ENCODE peak calls at places on chromosomes 1 and 21, in nine cellular contexts. A, B, Q, H, D, E, S, T and O are unnamed samples.

GRCh38 chr21:38159355-38159754 is 97.4 kb upstream of the KCNJ15 start:
- DNase-seq in Q (peak), H (peak), B (peak), S (no peak), E (peak), A (peak), D (peak), T (no peak), O (peak)

GRCh38 chr1:42431514-42431913 is 24.3 kb downstream of the ZMYND12 start:
- DNase-seq in S (no peak), H (no peak), Q (peak), E (no peak), T (no peak), A (no peak), B (no peak), D (no peak), O (no peak)

GRCh38 chr1:180444522-180444921 is 57.9 kb downstream of the ACBD6 start:
- DNase-seq in B (no peak), Q (no peak), A (no peak), E (no peak), T (no peak), D (no peak), S (no peak), H (no peak), O (no peak)

GRCh38 chr1:22123071-22123390 is 19.9 kb downstream of the WNT4 start:
- DNase-seq in S (peak), E (no peak), D (no peak), B (no peak), H (no peak), T (no peak), Q (no peak), A (no peak), O (no peak)

GRCh38 chr1:157403203-157403602 is 149.1 kb downstream of the FCRL5 start:
- DNase-seq in E (peak), H (no peak), B (no peak), A (no peak), Q (peak), S (no peak), T (no peak), D (no peak), O (no peak)

GRCh38 chr1:151858030-151858746 is 4.7 kb upstream of the THEM5 start:
- DNase-seq in D (no peak), T (no peak), H (no peak), A (no peak), B (no peak), Q (no peak), S (no peak), E (no peak), O (no peak)

GRCh38 chr1:206029484-206029883 is 5.8 kb upstream of the CTSE start:
- DNase-seq in B (peak), D (no peak), Q (peak), H (no peak), E (no peak), S (no peak), A (peak), T (no peak), O (no peak)

GRCh38 chr1:7420706-7421105 is 350.4 kb upstream of the VAMP3 start:
- DNase-seq in H (no peak), B (no peak), A (peak), D (peak), T (no peak), E (no peak), Q (no peak), S (no peak), O (peak)

GRCh38 chr21:37660709-37661108 is 255.5 kb downstream of the KCNJ6 start:
- DNase-seq in E (no peak), T (no peak), S (no peak), B (no peak), H (no peak), D (no peak), Q (no peak), A (no peak), O (no peak)

GRCh38 chr1:26053718-26054572 is 8.0 kb upstream of the SLC30A2 start:
- DNase-seq in H (no peak), D (no peak), B (no peak), T (no peak), Q (no peak), S (no peak), E (no peak), A (no peak), O (no peak)

GRCh38 chr21:36069713-36070573 is at the start of gene CBR1:
- DNase-seq in S (peak), Q (peak), H (peak), E (peak), T (peak), D (peak), B (peak), A (peak), O (peak)

GRCh38 chr21:45076245-45076661 is 1.9 kb downstream of the ADARB1 start:
- DNase-seq in A (no peak), S (no peak), H (no peak), E (no peak), T (no peak), D (peak), B (no peak), Q (peak), O (no peak)

GRCh38 chr1:197786280-197786679 is 11.0 kb upstream of the DENND1B start:
- DNase-seq in D (no peak), T (no peak), S (no peak), Q (peak), H (no peak), E (no peak), A (no peak), B (no peak), O (no peak)

GRCh38 chr1:224183591-224184312 is 712 bp downstream of the DEGS1 start:
- DNase-seq in D (peak), S (peak), B (peak), A (peak), H (peak), E (peak), Q (peak), T (no peak), O (peak)

GRCh38 chr1:95369985-95370670 is 136.1 kb downstream of the RWDD3 start:
- DNase-seq in T (no peak), D (no peak), B (no peak), A (no peak), S (no peak), H (no peak), E (no peak), Q (no peak), O (no peak)

GRCh38 chr1:160910351-160910750 is 25.4 kb upstream of the ITLN1 start:
- DNase-seq in Q (no peak), A (no peak), E (no peak), B (no peak), T (no peak), S (no peak), D (peak), H (no peak), O (no peak)

GRCh38 chr1:170073893-170074249 is 624 bp downstream of the KIFAP3 start:
- DNase-seq in A (no peak), T (no peak), D (no peak), S (no peak), H (no peak), Q (no peak), B (no peak), E (no peak), O (no peak)

GRCh38 chr1:75795703-75796193 is 934 bp upstream of the MSH4 start:
- DNase-seq in Q (no peak), B (no peak), D (no peak), S (no peak), E (no peak), H (no peak), A (no peak), T (no peak), O (no peak)

GRCh38 chr1:25003457-25004190 is 73.5 kb upstream of the RUNX3 start:
- DNase-seq in B (no peak), Q (peak), D (no peak), T (no peak), A (no peak), E (no peak), H (no peak), S (no peak), O (no peak)

GRCh38 chr1:26597629-26598039 is 68.1 kb downstream of the RPS6KA1 start:
- DNase-seq in S (no peak), Q (peak), B (no peak), H (no peak), E (peak), D (no peak), A (no peak), T (no peak), O (peak)

GRCh38 chr1:33943978-33944377 is 80.1 kb downstream of the HMGB4 start:
- DNase-seq in T (no peak), Q (peak), H (no peak), A (no peak), B (no peak), E (no peak), D (no peak), S (no peak), O (no peak)

GRCh38 chr1:198937231-198938031 is 298.6 kb downstream of the PTPRC start:
- DNase-seq in T (peak), H (no peak), D (no peak), B (no peak), A (peak), Q (peak), S (peak), E (peak), O (peak)

GRCh38 chr1:47227370-47228232 is 4.4 kb downstream of the TAL1 start:
- DNase-seq in B (no peak), Q (no peak), A (no peak), T (no peak), S (no peak), D (no peak), E (no peak), H (no peak), O (no peak)

DNA sequence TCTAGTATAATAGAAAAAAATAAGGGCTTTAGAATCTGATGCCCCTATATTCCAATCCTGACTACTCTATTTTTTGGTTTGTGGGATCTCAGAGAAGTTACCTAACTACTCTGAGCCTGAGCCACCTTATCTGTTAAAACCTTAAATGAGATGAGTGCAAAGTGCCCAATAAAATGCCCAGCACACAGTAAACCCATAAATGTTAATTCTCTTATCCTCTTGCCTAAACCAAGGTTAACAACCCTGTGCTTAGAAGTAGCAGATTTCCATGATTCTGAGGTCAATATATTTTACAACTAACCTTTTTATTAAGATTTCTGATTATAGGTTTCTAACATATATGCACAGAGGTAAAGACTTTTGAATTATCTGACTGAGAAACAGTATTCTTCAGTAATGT is 35.8 kb downstream of the DOCK7 start:
- DNase-seq in E (no peak), A (no peak), B (no peak), S (no peak), D (no peak), T (no peak), Q (no peak), H (no peak), O (no peak)
- H3K27ac ChIP-seq in E (no peak), A (no peak), B (no peak), S (no peak), D (no peak), T (no peak), Q (no peak), H (no peak), O (no peak)

DNA sequence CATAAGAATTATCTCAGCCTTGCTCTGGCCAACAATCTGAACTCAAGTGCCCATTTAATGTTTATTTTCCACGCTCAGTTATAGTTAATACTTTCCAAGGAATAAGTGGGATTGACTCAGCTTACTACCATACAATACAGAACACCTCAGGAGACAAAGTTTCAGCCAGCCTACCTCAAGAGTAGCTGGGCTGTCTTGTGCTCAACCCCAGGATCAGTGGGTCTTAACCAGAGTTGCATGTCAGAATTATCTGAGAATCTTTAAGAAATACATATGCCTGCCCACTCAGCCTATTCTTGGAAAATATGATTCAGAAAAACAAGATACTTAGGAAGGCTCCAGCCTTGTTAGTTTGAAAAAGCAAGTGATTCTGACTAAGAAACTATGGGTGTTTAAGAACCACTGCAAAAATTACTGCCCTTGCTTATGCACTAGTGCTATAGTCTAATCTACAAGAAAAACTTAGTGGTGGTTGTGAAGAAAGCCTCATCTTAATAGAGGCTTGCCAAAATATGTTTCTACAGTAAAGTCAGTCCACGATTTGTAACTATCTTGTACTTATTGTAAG is 20.4 kb downstream of the CDC7 start:
- DNase-seq in Q (no peak), B (no peak), E (no peak), D (no peak), H (no peak), T (no peak), S (no peak), A (no peak), O (no peak)
- H3K27ac ChIP-seq in Q (no peak), B (no peak), E (no peak), D (no peak), H (no peak), T (no peak), S (no peak), A (no peak), O (no peak)

GRCh38 chr1:236033336-236033735 is 31.6 kb downstream of the NID1 start:
- DNase-seq in B (no peak), S (no peak), Q (no peak), H (no peak), D (no peak), A (no peak), E (no peak), T (no peak), O (no peak)

GRCh38 chr1:236041899-236042618 is 22.8 kb downstream of the NID1 start:
- DNase-seq in S (no peak), B (no peak), H (no peak), D (no peak), E (no peak), T (peak), Q (no peak), A (no peak), O (no peak)

GRCh38 chr1:236035681-236036101 is 29.2 kb downstream of the NID1 start:
- DNase-seq in H (no peak), D (no peak), E (no peak), Q (no peak), S (no peak), B (no peak), T (no peak), A (no peak), O (no peak)

GRCh38 chr1:236039736-236040670 is 24.9 kb downstream of the NID1 start:
- DNase-seq in B (peak), A (no peak), E (no peak), T (no peak), H (no peak), Q (no peak), S (no peak), D (no peak), O (no peak)

DNA sequence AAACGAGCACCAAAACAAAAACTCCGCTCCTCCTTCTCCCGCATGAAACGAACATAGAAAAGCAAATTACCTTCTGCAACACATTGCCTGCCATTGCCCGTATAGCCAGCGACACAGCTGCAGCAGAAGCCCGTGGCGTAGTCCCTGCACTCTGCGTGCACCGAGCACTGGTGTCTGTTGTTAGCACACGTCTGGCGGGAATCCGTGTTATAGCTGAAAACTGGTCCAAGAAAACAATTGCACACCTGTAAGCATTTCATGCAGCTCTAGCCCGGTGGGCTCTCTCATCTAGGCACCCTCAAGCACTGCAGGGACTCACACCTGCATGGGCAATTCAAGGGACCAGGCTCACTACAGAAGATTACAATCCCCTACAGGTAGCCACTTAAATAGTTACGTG is 26.9 kb downstream of the NID1 start:
- DNase-seq in T (no peak), S (no peak), A (no peak), Q (no peak), E (no peak), D (no peak), H (no peak), B (no peak), O (no peak)
- H3K27ac ChIP-seq in T (no peak), S (no peak), A (no peak), Q (no peak), E (no peak), D (no peak), H (no peak), B (peak), O (no peak)

DNA sequence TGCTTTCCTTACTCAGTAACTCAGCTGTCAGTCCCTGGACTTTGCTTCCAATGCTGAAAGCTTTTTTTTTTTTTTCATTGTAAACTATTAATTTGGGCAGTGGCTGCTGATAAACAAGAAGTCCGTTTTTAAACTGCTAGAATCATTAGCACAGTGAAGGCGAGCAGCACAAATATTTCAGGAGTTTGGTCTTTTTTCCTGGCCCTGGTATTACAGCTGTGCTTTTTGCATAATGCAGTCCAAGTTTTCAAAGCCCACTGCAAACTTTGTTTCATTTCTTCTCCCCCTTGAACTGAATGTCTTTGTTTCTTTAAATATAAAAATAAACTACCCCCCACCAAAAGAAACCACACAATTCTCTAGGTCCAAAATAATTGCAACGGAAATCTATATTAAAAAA is 6.6 kb downstream of the GLIS1 start:
- DNase-seq in E (no peak), H (no peak), D (no peak), A (no peak), Q (no peak), S (no peak), B (no peak), T (no peak), O (no peak)
- H3K27ac ChIP-seq in E (no peak), H (no peak), D (peak), A (no peak), Q (peak), S (no peak), B (no peak), T (no peak), O (peak)

GRCh38 chr1:221598122-221598521 is 143.8 kb downstream of the DUSP10 start:
- DNase-seq in T (peak), D (no peak), E (no peak), A (no peak), Q (no peak), B (no peak), H (no peak), S (no peak), O (no peak)
- H3K27ac ChIP-seq in T (peak), D (no peak), E (no peak), A (no peak), Q (no peak), B (no peak), H (no peak), S (no peak), O (no peak)

DNA sequence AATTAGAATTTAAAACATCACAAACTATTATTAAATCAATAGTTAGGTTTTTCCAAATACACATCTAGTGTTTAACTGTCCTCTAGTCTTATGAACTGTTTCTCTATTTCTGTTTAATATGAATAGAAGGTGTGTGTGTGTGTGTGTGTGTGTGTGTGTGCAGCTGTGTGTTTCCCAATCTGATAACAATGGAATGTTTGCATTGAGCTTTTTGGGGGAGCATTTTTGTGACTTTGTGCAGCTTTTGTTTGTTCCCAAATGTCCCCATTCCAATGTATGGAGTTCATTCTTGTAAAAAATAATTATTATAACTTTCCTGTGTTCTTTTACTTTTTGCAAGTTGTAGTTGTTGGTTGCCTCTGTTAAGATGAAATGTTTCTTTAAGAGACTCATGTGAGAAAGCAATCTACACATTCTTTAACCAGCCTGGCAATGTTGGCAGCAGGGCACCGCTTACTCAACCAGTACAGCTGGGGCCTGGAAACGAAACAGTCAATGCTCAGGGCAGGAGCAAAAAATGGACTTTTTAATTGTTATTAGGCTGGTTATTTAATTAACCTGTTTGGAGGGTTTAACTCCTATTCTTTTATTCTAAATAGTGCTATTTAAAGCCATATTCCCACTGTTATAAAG is 354.3 kb downstream of the SRGAP2C start:
- DNase-seq in D (no peak), T (no peak), B (no peak), H (no peak), Q (no peak), S (no peak), A (no peak), E (no peak), O (no peak)
- H3K27ac ChIP-seq in D (no peak), T (no peak), B (no peak), H (no peak), Q (no peak), S (no peak), A (no peak), E (no peak), O (no peak)